ENCODE peak calls at places on chromosomes 2 and 18, in four cellular contexts. H is KG1, Y is endothelial cell, P is bronchial epithelial cell. I is an unnamed sample.

GRCh38 chr2:237861875-237862527 is 2.6 kb downstream of the RAMP1 start:
- DNase-seq in P (no peak), H (no peak), Y (no peak), I (no peak)

GRCh38 chr18:62659698-62660097 is 55.6 kb upstream of the PHLPP1 start:
- DNase-seq in P (no peak), H (no peak), Y (no peak), I (no peak)

GRCh38 chr18:62610509-62611394 is 87.9 kb downstream of the ZCCHC2 start:
- DNase-seq in Y (no peak), P (no peak), H (no peak), I (no peak)

GRCh38 chr18:2908946-2909335 is 62.1 kb downstream of the EMILIN2 start:
- DNase-seq in Y (no peak), H (no peak), P (no peak), I (no peak)

GRCh38 chr18:73381361-73382031 is 513.7 kb upstream of the NETO1 start:
- DNase-seq in Y (no peak), P (peak; percentile 62), H (no peak), I (no peak)

GRCh38 chr2:11239147-11239546 is 83.9 kb downstream of the SLC66A3 start:
- DNase-seq in H (no peak), Y (no peak), P (no peak), I (no peak)

GRCh38 chr18:63962137-63962536 is 7.7 kb upstream of the SERPINB8 start:
- DNase-seq in P (peak; percentile 86), Y (no peak), H (no peak), I (no peak)

GRCh38 chr2:234146087-234146826 is 95.8 kb downstream of the SPP2 start:
- DNase-seq in H (no peak), Y (no peak), P (peak; percentile 82), I (no peak)

GRCh38 chr2:240358821-240359342 is 76.6 kb upstream of the GPC1 start:
- DNase-seq in Y (no peak), P (no peak), H (no peak), I (no peak)

GRCh38 chr18:7626922-7627440 is 59.9 kb downstream of the PTPRM start:
- DNase-seq in Y (peak; percentile 14), H (no peak), P (peak; percentile 69), I (peak; percentile 80)

GRCh38 chr2:46350030-46350699 is 53.0 kb downstream of the EPAS1 start:
- DNase-seq in P (no peak), Y (no peak), H (no peak), I (no peak)

GRCh38 chr18:11258014-11258413 is 108.6 kb upstream of the PIEZO2 start:
- DNase-seq in P (no peak), H (no peak), Y (no peak), I (no peak)

GRCh38 chr2:26700078-26700477 is 7.6 kb downstream of the KCNK3 start:
- DNase-seq in Y (no peak), P (no peak), H (no peak), I (no peak)

GRCh38 chr2:73828818-73829570 is at the start of gene STAMBP:
- DNase-seq in H (peak; percentile 90), P (peak; percentile 95), Y (peak; percentile 86), I (peak; percentile 96)

GRCh38 chr2:163778045-163778753 is 42.4 kb upstream of the FIGN start:
- DNase-seq in P (peak; percentile 94), Y (no peak), H (no peak), I (no peak)

GRCh38 chr2:238160206-238161129 is 1.7 kb downstream of the ERFE start:
- DNase-seq in H (no peak), P (no peak), Y (no peak), I (peak; percentile 16)

GRCh38 chr2:105116348-105116747 is 78.5 kb downstream of the MRPS9 start:
- DNase-seq in P (no peak), Y (no peak), H (no peak), I (no peak)

GRCh38 chr2:190858817-190859216 is 21.8 kb upstream of the GLS start:
- DNase-seq in Y (no peak), H (no peak), P (no peak), I (no peak)

GRCh38 chr2:225399509-225399908 is at the start of gene NYAP2:
- DNase-seq in H (no peak), Y (no peak), P (no peak), I (no peak)

GRCh38 chr2:202185816-202186221 is 52.6 kb downstream of the SUMO1 start:
- DNase-seq in Y (no peak), H (no peak), P (peak; percentile 36), I (no peak)

GRCh38 chr18:60120231-60120630 is 220.4 kb downstream of the PMAIP1 start:
- DNase-seq in P (no peak), H (no peak), Y (no peak), I (no peak)

GRCh38 chr2:213065583-213066444 is 85.6 kb downstream of the IKZF2 start:
- DNase-seq in Y (peak; percentile 6), P (peak; percentile 38), H (no peak), I (peak; percentile 43)

GRCh38 chr18:7668392-7668791 is 101.3 kb downstream of the PTPRM start:
- DNase-seq in H (no peak), P (no peak), Y (no peak), I (no peak)

GRCh38 chr2:238854699-238855111 is 6.8 kb downstream of the TWIST2 start:
- DNase-seq in P (no peak), H (no peak), Y (no peak), I (no peak)

GRCh38 chr2:950627-950992 is at the start of gene SNTG2:
- DNase-seq in Y (peak; percentile 59), P (no peak), H (no peak), I (no peak)

GRCh38 chr18:52002600-52002999 is 337.4 kb upstream of the DCC start:
- DNase-seq in Y (no peak), H (no peak), P (no peak), I (no peak)

GRCh38 chr2:134919360-134920210 is 963 bp downstream of the CCNT2 start:
- DNase-seq in P (peak; percentile 13), H (no peak), Y (peak; percentile 26), I (no peak)

GRCh38 chr2:226835420-226835795 is 446 bp upstream of the RHBDD1 start:
- DNase-seq in H (no peak), Y (peak; percentile 66), P (no peak), I (no peak)

GRCh38 chr2:159129807-159130206 is 156.7 kb downstream of the WDSUB1 start:
- DNase-seq in H (no peak), P (no peak), Y (no peak), I (no peak)

GRCh38 chr2:74516070-74516633 is 1.9 kb downstream of the TLX2 start:
- DNase-seq in Y (peak; percentile 74), P (peak; percentile 8), H (no peak), I (peak; percentile 87)

GRCh38 chr2:148342091-148342490 is 302.5 kb upstream of the EPC2 start:
- DNase-seq in Y (no peak), P (no peak), H (no peak), I (no peak)

GRCh38 chr2:192398236-192398635 is 203.5 kb upstream of the TMEFF2 start:
- DNase-seq in P (no peak), Y (no peak), H (no peak), I (no peak)

GRCh38 chr2:37317746-37318145 is 6.9 kb downstream of the PRKD3 start:
- DNase-seq in H (no peak), Y (no peak), P (peak; percentile 6), I (no peak)

GRCh38 chr18:24678113-24678512 is 217.7 kb downstream of the HRH4 start:
- DNase-seq in H (no peak), Y (no peak), P (no peak), I (no peak)

GRCh38 chr2:60051991-60052390 is 501.5 kb downstream of the BCL11A start:
- DNase-seq in P (no peak), Y (no peak), H (no peak), I (no peak)

I was measured in Caco-2.